ENCODE peak calls at places on chromosomes 13 and 19, in five cellular contexts. R, P, F, Y and W are unnamed samples.

GRCh38 chr19:10979950-10980349 is 19.1 kb downstream of the SMARCA4 start:
- DNase-seq in R (no peak), P (no peak), F (no peak), Y (no peak), W (no peak)

GRCh38 chr19:19256072-19256969 is 16.8 kb downstream of the TM6SF2 start:
- DNase-seq in R (no peak), P (no peak), F (no peak), Y (no peak), W (no peak)

GRCh38 chr19:3818479-3818878 is 32.3 kb upstream of the MATK start:
- DNase-seq in R (no peak), P (no peak), F (no peak), Y (no peak), W (no peak)

GRCh38 chr19:8034178-8034525 is 18.4 kb upstream of the CCL25 start:
- DNase-seq in R (no peak), P (no peak), F (no peak), Y (no peak), W (no peak)

GRCh38 chr13:52125547-52125946 is 3.3 kb downstream of the NEK5 start:
- DNase-seq in R (no peak), P (no peak), F (no peak), Y (no peak), W (no peak)

GRCh38 chr13:77697208-77698103 is at the start of gene SLAIN1:
- DNase-seq in R (peak; percentile 81), P (peak; percentile 87), F (peak; percentile 76), Y (no peak), W (peak; percentile 61)

GRCh38 chr19:41233748-41234240 is 14.8 kb downstream of the AXL start:
- DNase-seq in R (peak; percentile 34), P (no peak), F (no peak), Y (no peak), W (no peak)

GRCh38 chr19:18194554-18195238 is 1.7 kb downstream of the MPV17L2 start:
- DNase-seq in R (no peak), P (peak; percentile 90), F (no peak), Y (no peak), W (no peak)

GRCh38 chr19:23916991-23917390 is 2.3 kb downstream of the ZNF726 start:
- DNase-seq in R (no peak), P (no peak), F (no peak), Y (no peak), W (no peak)

GRCh38 chr13:76937416-76937815 is 10.9 kb upstream of the ACOD1 start:
- DNase-seq in R (no peak), P (no peak), F (no peak), Y (peak; percentile 3), W (no peak)

GRCh38 chr13:40794414-40795368 is 5.3 kb downstream of the SLC25A15 start:
- DNase-seq in R (no peak), P (no peak), F (no peak), Y (no peak), W (no peak)

GRCh38 chr13:98706446-98707110 is 45.9 kb downstream of the SLC15A1 start:
- DNase-seq in R (no peak), P (no peak), F (no peak), Y (no peak), W (no peak)

GRCh38 chr19:23986623-23987022 is 71.9 kb downstream of the ZNF726 start:
- DNase-seq in R (no peak), P (no peak), F (no peak), Y (no peak), W (no peak)

GRCh38 chr13:75547917-75548316 is 1.7 kb upstream of the UCHL3 start:
- DNase-seq in R (no peak), P (no peak), F (no peak), Y (no peak), W (no peak)

GRCh38 chr19:45506991-45507863 is at the start of gene VASP:
- DNase-seq in R (peak; percentile 88), P (peak; percentile 95), F (peak; percentile 89), Y (peak; percentile 88), W (peak; percentile 67)

GRCh38 chr19:32674153-32674958 is 624 bp downstream of the ANKRD27 start:
- DNase-seq in R (no peak), P (no peak), F (no peak), Y (peak; percentile 16), W (no peak)

GRCh38 chr19:55460670-55461258 is 678 bp downstream of the ISOC2 start:
- DNase-seq in R (peak; percentile 86), P (peak; percentile 96), F (no peak), Y (no peak), W (no peak)

GRCh38 chr13:95505976-95506375 is 46.5 kb upstream of the CLDN10 start:
- DNase-seq in R (no peak), P (no peak), F (no peak), Y (no peak), W (no peak)

GRCh38 chr13:110944121-110944967 is 29.5 kb upstream of the ANKRD10 start:
- DNase-seq in R (no peak), P (no peak), F (no peak), Y (peak; percentile 98), W (no peak)

GRCh38 chr13:41179593-41180250 is 14.6 kb downstream of the KBTBD7 start:
- DNase-seq in R (no peak), P (no peak), F (no peak), Y (no peak), W (no peak)

GRCh38 chr19:10748924-10749434 is 31.1 kb downstream of the DNM2 start:
- DNase-seq in R (peak; percentile 49), P (no peak), F (no peak), Y (peak; percentile 52), W (no peak)

GRCh38 chr13:41008349-41008980 is 10.7 kb downstream of the ELF1 start:
- DNase-seq in R (no peak), P (no peak), F (no peak), Y (no peak), W (no peak)

GRCh38 chr13:111025310-111025709 is 89.8 kb upstream of the ARHGEF7 start:
- DNase-seq in R (no peak), P (no peak), F (no peak), Y (no peak), W (no peak)

GRCh38 chr13:97109256-97109655 is 112.9 kb upstream of the MBNL2 start:
- DNase-seq in R (no peak), P (no peak), F (no peak), Y (no peak), W (no peak)

GRCh38 chr19:3075605-3076431 is 13.5 kb upstream of the TLE5 start:
- DNase-seq in R (peak; percentile 51), P (no peak), F (peak; percentile 67), Y (peak; percentile 67), W (no peak)

GRCh38 chr19:55087542-55087935 is 11.9 kb downstream of the EPS8L1 start:
- DNase-seq in R (no peak), P (no peak), F (no peak), Y (no peak), W (no peak)

GRCh38 chr13:113785051-113786010 is 26.3 kb downstream of the TMEM255B start:
- DNase-seq in R (no peak), P (no peak), F (no peak), Y (peak; percentile 69), W (no peak)

GRCh38 chr13:38213307-38213706 is 136.3 kb upstream of the UFM1 start:
- DNase-seq in R (no peak), P (no peak), F (no peak), Y (no peak), W (no peak)

GRCh38 chr13:98944336-98944735 is 33.5 kb downstream of the DOCK9 start:
- DNase-seq in R (no peak), P (no peak), F (no peak), Y (no peak), W (no peak)

GRCh38 chr13:71863249-71863648 is 3.8 kb downstream of the DACH1 start:
- DNase-seq in R (no peak), P (no peak), F (no peak), Y (no peak), W (no peak)
- H3K27me3 ChIP-seq in R (peaks cover 33% of the 10 kb centered on the region), P (peaks cover 44% of the 10 kb centered on the region), F (no peaks in the 10 kb centered on the region), Y (peaks cover 21% of the 10 kb centered on the region), W (peaks cover 14% of the 10 kb centered on the region)

GRCh38 chr13:18943721-18944391 is 237.8 kb downstream of the TUBA3C start:
- DNase-seq in R (no peak), P (no peak), F (no peak), Y (no peak), W (no peak)
- H3K9me3 ChIP-seq in R (no peaks in the 10 kb centered on the region), P (no peaks in the 10 kb centered on the region), F (no peaks in the 10 kb centered on the region), Y (no peaks in the 10 kb centered on the region), W (peaks cover 12% of the 10 kb centered on the region)

GRCh38 chr13:46386996-46387851 is at the start of gene RUBCNL:
- DNase-seq in R (peak; percentile 34), P (no peak), F (no peak), Y (peak; percentile 3), W (no peak)

GRCh38 chr13:46389457-46389856 is 2.4 kb upstream of the RUBCNL start:
- DNase-seq in R (no peak), P (no peak), F (no peak), Y (no peak), W (no peak)

GRCh38 chr13:46388846-46389245 is 1.8 kb upstream of the RUBCNL start:
- DNase-seq in R (no peak), P (no peak), F (no peak), Y (no peak), W (no peak)

GRCh38 chr13:46389985-46390384 is 2.9 kb upstream of the RUBCNL start:
- DNase-seq in R (peak; percentile 18), P (peak; percentile 70), F (no peak), Y (no peak), W (no peak)

DNA sequence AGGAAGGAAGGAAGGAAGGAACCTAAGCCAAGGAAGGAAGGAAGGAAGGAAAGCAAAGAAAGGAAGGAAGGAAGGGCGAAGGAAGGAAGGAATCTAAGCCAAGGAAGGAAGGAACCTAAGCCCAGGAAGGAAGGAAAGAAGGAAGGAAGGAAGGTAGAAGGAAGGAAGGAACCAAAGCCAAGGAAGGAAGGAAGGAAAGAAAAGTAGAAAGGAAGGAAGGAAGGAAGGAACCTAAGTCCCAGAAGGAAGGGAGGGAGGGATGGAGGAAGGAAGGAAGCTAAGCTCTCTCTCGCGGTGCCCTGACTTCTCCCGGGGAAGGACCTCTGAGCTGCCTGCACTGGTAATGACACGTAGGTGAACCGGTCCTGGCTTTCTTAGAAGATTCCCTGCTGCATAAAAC is 1.3 kb upstream of the RUBCNL start:
- DNase-seq in R (no peak), P (no peak), F (no peak), Y (no peak), W (no peak)
- H3K27me3 ChIP-seq in R (peaks cover 94% of the 10 kb centered on the region), P (peaks cover 36% of the 10 kb centered on the region), F (no peaks in the 10 kb centered on the region), Y (peaks cover 38% of the 10 kb centered on the region), W (peaks cover 11% of the 10 kb centered on the region)

GRCh38 chr13:46749951-46750350 is 47.0 kb downstream of the ESD start:
- DNase-seq in R (no peak), P (no peak), F (no peak), Y (peak; percentile 21), W (no peak)

GRCh38 chr13:46754812-46755211 is 42.1 kb downstream of the ESD start:
- DNase-seq in R (no peak), P (no peak), F (no peak), Y (no peak), W (no peak)

GRCh38 chr13:46753917-46754316 is 43.0 kb downstream of the ESD start:
- DNase-seq in R (no peak), P (no peak), F (no peak), Y (no peak), W (no peak)

GRCh38 chr13:46751811-46752635 is 44.9 kb downstream of the ESD start:
- DNase-seq in R (no peak), P (no peak), F (peak; percentile 13), Y (no peak), W (no peak)

DNA sequence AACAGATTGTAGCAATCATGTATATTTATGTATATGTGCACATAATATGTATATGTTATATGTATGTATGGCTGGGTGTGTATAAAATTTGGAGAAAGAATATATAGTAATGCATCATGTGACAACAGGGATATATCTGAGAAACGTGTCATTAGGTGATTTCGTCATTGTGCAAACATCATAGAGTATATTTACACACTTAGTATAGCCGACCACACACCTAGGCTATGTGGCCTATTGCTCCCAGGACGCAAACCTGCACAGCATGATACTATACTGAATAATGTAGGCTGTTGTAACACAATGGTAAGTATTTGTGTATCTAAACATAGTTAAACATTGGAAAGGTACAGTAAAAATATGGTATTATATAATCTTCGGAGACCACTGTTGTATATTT is 43.8 kb downstream of the ESD start:
- DNase-seq in R (no peak), P (no peak), F (no peak), Y (no peak), W (no peak)
- H3K9me3 ChIP-seq in R (no peaks in the 10 kb centered on the region), P (no peaks in the 10 kb centered on the region), F (no peaks in the 10 kb centered on the region), Y (no peaks in the 10 kb centered on the region), W (no peaks in the 10 kb centered on the region)